ENCODE peak calls at places on chromosome 9, in five cellular contexts. Q is GM23338, C is mucosa of descending colon, S is heart left ventricle, Y is left ventricle myocardium inferior. T is an unnamed sample. For H3K4me1, the result is how much of the 10 kb centered on the place peaks cover.

GRCh38 chr9:14340994-14341393 is 27.1 kb upstream of the NFIB start:
- DNase-seq in C (no peak), Y (no peak), Q (peak), S (no peak), T (no peak)

GRCh38 chr9:115687356-115687755 is 466.2 kb upstream of the PAPPA start:
- DNase-seq in S (no peak), C (no peak), Y (no peak), Q (no peak), T (no peak)

GRCh38 chr9:133767625-133768024 is 29.5 kb upstream of the SARDH start:
- DNase-seq in S (no peak), Q (no peak), C (no peak), Y (no peak), T (peak)

GRCh38 chr9:94869415-94869838 is 142.9 kb downstream of the AOPEP start:
- DNase-seq in Y (no peak), C (no peak), S (no peak), Q (no peak), T (no peak)

GRCh38 chr9:5515261-5515650 is 4.9 kb downstream of the PDCD1LG2 start:
- DNase-seq in S (no peak), Q (no peak), Y (no peak), C (no peak), T (no peak)

GRCh38 chr9:738209-738915 is 103.1 kb upstream of the DMRT1 start:
- DNase-seq in Y (peak), Q (no peak), S (peak), C (no peak), T (no peak)

GRCh38 chr9:70573308-70573707 is 158.9 kb upstream of the KLF9 start:
- DNase-seq in S (no peak), Q (no peak), C (no peak), Y (no peak), T (no peak)

GRCh38 chr9:89440046-89440445 is 57.9 kb downstream of the SEMA4D start:
- DNase-seq in Y (no peak), Q (no peak), C (no peak), S (no peak), T (no peak)

GRCh38 chr9:107597743-107598217 is 108.2 kb upstream of the KLF4 start:
- DNase-seq in Y (no peak), C (peak), S (no peak), Q (no peak), T (no peak)

GRCh38 chr9:121286973-121287721 is 19.2 kb downstream of the GSN start:
- DNase-seq in Y (peak), Q (peak), S (peak), C (peak), T (peak)

GRCh38 chr9:116337015-116337414 is 183.4 kb downstream of the PAPPA start:
- DNase-seq in C (no peak), Y (no peak), S (no peak), Q (peak), T (no peak)

GRCh38 chr9:133528001-133528886 is 3.5 kb upstream of the MYMK start:
- DNase-seq in Y (no peak), C (no peak), Q (peak), S (no peak), T (no peak)

GRCh38 chr9:129402341-129402739 is 218.6 kb downstream of the C9orf50 start:
- DNase-seq in Q (peak), S (no peak), C (no peak), Y (no peak), T (peak)

GRCh38 chr9:87792831-87793288 is 66.9 kb downstream of the CTSL start:
- DNase-seq in Y (peak), S (peak), C (peak), Q (peak), T (no peak)

GRCh38 chr9:37229882-37230482 is 109.6 kb downstream of the ZCCHC7 start:
- DNase-seq in S (no peak), Q (no peak), Y (no peak), C (no peak), T (no peak)

GRCh38 chr9:37761511-37761910 is 7.9 kb downstream of the TRMT10B start:
- DNase-seq in Q (no peak), Y (no peak), C (no peak), S (no peak), T (no peak)

GRCh38 chr9:131254107-131254491 is 22.2 kb downstream of the FAM78A start:
- DNase-seq in S (peak), Q (peak), C (no peak), Y (peak), T (no peak)

GRCh38 chr9:100426194-100426531 is 780 bp upstream of the MSANTD3 start:
- DNase-seq in Q (no peak), S (no peak), C (no peak), Y (no peak), T (no peak)
- H3K4me3 ChIP-seq in Q (peak), S (peak), C (no peak), Y (peak), T (peak)

DNA sequence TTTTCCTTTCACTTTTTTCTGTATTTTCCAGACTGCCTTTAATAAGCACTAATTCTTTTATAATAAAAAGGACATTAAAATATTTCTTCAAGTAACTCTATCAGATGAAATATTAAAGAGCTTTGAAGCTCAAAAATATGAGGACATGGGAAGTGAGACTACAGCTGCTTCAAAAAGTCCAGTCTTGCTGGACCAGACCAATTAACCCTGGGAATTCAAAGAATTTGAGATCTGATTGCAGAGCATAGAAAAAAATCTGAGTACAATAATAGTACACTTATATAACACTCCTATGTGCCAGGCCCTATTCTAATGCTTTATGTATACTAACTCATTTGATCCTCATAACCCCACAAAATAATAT is 9.8 kb downstream of the TMEM245 start:
- DNase-seq in C (no peak), S (no peak), Y (no peak), Q (no peak), T (no peak)
- H3K4me1 ChIP-seq in C (under half), S (under half), Y (half or more), Q (under half), T (half or more)

DNA sequence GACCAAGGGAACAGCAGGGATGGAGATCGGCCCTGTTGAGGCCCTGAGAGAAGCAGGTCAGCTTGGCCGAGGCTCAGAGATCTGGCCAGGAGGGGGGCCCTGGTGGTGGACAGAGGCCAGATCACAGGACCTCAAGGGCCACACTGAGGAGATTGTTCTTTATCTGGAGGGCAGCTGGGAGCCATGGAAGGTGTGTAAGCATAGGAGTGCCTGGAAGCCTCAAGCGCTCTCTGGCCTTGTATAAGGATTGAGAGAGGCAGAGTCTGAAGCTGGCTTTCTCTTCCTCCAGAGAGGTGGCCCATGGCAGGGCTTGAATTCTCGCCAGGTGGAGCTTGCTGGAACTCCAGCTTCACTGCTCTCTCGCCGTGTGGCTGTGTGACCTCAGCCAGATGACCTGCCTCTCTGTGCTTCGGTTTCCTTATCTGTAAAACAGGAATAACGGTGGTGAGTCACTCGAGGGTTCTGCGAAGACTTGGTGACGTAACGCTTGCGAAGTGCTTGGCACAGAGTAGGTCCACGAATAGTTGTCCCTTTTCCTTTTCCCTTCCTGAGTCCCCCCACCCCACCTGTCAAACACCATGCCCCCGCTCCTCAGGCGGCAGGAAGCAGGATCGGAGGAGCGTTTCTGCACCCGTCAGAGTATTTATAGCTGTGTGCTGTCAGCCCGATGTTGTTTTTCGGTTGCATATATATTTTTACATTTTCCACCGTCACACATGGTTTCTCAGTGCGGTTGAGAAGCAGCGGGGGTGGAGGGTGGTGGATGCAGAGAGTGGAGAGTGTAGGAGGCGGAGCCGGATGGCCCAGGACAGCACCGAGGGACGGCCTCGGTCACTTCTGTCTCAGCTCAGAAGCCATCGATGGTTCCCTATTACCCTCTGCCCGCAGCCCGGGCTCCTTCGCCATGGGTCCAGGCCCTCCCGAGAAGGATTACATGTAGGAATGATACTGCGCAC is 17.0 kb upstream of the CRB2 start:
- DNase-seq in Y (peak), Q (no peak), S (peak), C (peak), T (no peak)
- H3K4me3 ChIP-seq in Y (peak), Q (no peak), S (peak), C (no peak), T (no peak)

GRCh38 chr9:93225892-93226291 is 42.0 kb downstream of the WNK2 start:
- DNase-seq in Q (no peak), Y (no peak), C (no peak), S (peak), T (no peak)
- H3K4me1 ChIP-seq in Q (under half), Y (half or more), C (half or more), S (under half), T (under half)

GRCh38 chr9:128391956-128392301 is 20.8 kb downstream of the URM1 start:
- DNase-seq in Y (no peak), C (no peak), S (no peak), Q (no peak), T (no peak)
- H3K4me3 ChIP-seq in Y (no peak), C (no peak), S (no peak), Q (peak), T (no peak)